ENCODE peak calls at places on chromosome 6, in five cellular contexts. S, N, K, W and Q are unnamed samples.

GRCh38 chr6:53828215-53828614 is 33.4 kb downstream of the LRRC1 start:
- DNase-seq in K (no peak), S (no peak), W (no peak), N (no peak), Q (no peak)

GRCh38 chr6:17059022-17059421 is 42.8 kb upstream of the STMND1 start:
- DNase-seq in N (no peak), K (no peak), W (no peak), S (no peak), Q (no peak)

GRCh38 chr6:136365781-136366354 is 76.2 kb upstream of the BCLAF1 start:
- DNase-seq in N (peak; percentile 60), K (peak; percentile 94), W (no peak), S (no peak), Q (no peak)

GRCh38 chr6:140766999-140767398 is 1365.7 kb upstream of the GJE1 start:
- DNase-seq in W (no peak), S (no peak), K (no peak), N (no peak), Q (no peak)

GRCh38 chr6:39758905-39759605 is 33.1 kb upstream of the DAAM2 start:
- DNase-seq in N (no peak), W (no peak), S (no peak), K (no peak), Q (no peak)

GRCh38 chr6:134477991-134478635 is 160.2 kb upstream of the SGK1 start:
- DNase-seq in W (no peak), K (no peak), S (no peak), N (no peak), Q (no peak)

GRCh38 chr6:9516207-9516606 is 898.7 kb downstream of the TFAP2A start:
- DNase-seq in S (peak; percentile 7), K (no peak), N (no peak), W (no peak), Q (no peak)

GRCh38 chr6:26660096-26660425 is 515 bp upstream of the ZNF322 start:
- DNase-seq in N (no peak), S (no peak), K (no peak), W (peak; percentile 92), Q (no peak)

GRCh38 chr6:149028767-149029405 is 282.1 kb downstream of the UST start:
- DNase-seq in K (peak; percentile 68), N (no peak), S (peak; percentile 67), W (peak; percentile 78), Q (no peak)

GRCh38 chr6:135850882-135851281 is 619 bp upstream of the PDE7B start:
- DNase-seq in S (no peak), N (no peak), K (no peak), W (no peak), Q (no peak)

GRCh38 chr6:45830441-45831139 is 185.1 kb downstream of the CLIC5 start:
- DNase-seq in N (no peak), W (no peak), K (peak; percentile 44), S (no peak), Q (no peak)

GRCh38 chr6:41367700-41368099 is 32.3 kb downstream of the NCR2 start:
- DNase-seq in S (peak; percentile 80), K (peak; percentile 39), W (no peak), N (peak; percentile 28), Q (peak; percentile 89)

GRCh38 chr6:26233608-26234420 is 131.2 kb upstream of the BTN3A2 start:
- DNase-seq in N (no peak), K (peak; percentile 49), W (no peak), S (no peak), Q (no peak)

GRCh38 chr6:42714098-42714761 is 8.2 kb downstream of the PRPH2 start:
- DNase-seq in K (no peak), S (no peak), W (no peak), N (no peak), Q (no peak)

GRCh38 chr6:45864651-45865050 is 151.0 kb downstream of the CLIC5 start:
- DNase-seq in W (peak; percentile 31), K (no peak), N (no peak), S (no peak), Q (no peak)

GRCh38 chr6:43946641-43947363 is 176.8 kb downstream of the VEGFA start:
- DNase-seq in K (no peak), N (no peak), S (no peak), W (no peak), Q (no peak)

GRCh38 chr6:134351615-134352474 is 33.9 kb upstream of the SGK1 start:
- DNase-seq in S (peak; percentile 11), N (no peak), W (no peak), K (no peak), Q (no peak)

GRCh38 chr6:27188885-27189418 is 58.5 kb upstream of the PRSS16 start:
- DNase-seq in S (peak; percentile 64), W (no peak), N (peak; percentile 23), K (peak; percentile 68), Q (no peak)

GRCh38 chr6:106628658-106629102 is 618 bp downstream of the RTN4IP1 start:
- DNase-seq in S (no peak), K (peak; percentile 14), N (no peak), W (no peak), Q (no peak)

GRCh38 chr6:129929433-129929832 is 68.3 kb upstream of the TMEM244 start:
- DNase-seq in S (no peak), W (no peak), N (no peak), K (no peak), Q (no peak)

GRCh38 chr6:30557683-30557981 is 537 bp downstream of the PRR3 start:
- DNase-seq in S (no peak), N (no peak), W (no peak), K (peak; percentile 82), Q (no peak)

GRCh38 chr6:168089186-168090063 is 10.4 kb upstream of the FRMD1 start:
- DNase-seq in W (no peak), K (no peak), N (no peak), S (no peak), Q (no peak)

GRCh38 chr6:89339565-89339964 is 13.0 kb downstream of the UBE2J1 start:
- DNase-seq in W (no peak), N (no peak), K (no peak), S (no peak), Q (no peak)

GRCh38 chr6:33925210-33925609 is 121.4 kb upstream of the MLN start:
- DNase-seq in N (no peak), S (no peak), W (no peak), K (no peak), Q (no peak)

GRCh38 chr6:158785036-158785435 is 34.1 kb downstream of the EZR start:
- DNase-seq in K (no peak), N (no peak), S (no peak), W (no peak), Q (no peak)

GRCh38 chr6:106163966-106164877 is 78.1 kb downstream of the PRDM1 start:
- DNase-seq in N (no peak), W (peak; percentile 89), S (no peak), K (peak; percentile 83), Q (no peak)

GRCh38 chr6:155400022-155400965 is 55.3 kb downstream of the NOX3 start:
- DNase-seq in S (no peak), W (no peak), N (no peak), K (no peak), Q (no peak)

GRCh38 chr6:88166901-88167624 is 916 bp upstream of the CNR1 start:
- DNase-seq in K (no peak), N (no peak), W (no peak), S (peak; percentile 40), Q (no peak)

GRCh38 chr6:13146429-13146828 is 181.9 kb downstream of the TBC1D7 start:
- DNase-seq in S (no peak), N (no peak), K (no peak), W (peak; percentile 29), Q (no peak)

GRCh38 chr6:69617163-69617562 is 179.6 kb downstream of the LMBRD1 start:
- DNase-seq in K (no peak), W (no peak), S (no peak), N (no peak), Q (no peak)

GRCh38 chr6:69624944-69625343 is 171.9 kb downstream of the LMBRD1 start:
- DNase-seq in S (no peak), K (no peak), W (no peak), N (no peak), Q (no peak)

GRCh38 chr6:69622230-69622629 is 174.6 kb downstream of the LMBRD1 start:
- DNase-seq in S (no peak), W (no peak), K (no peak), N (no peak), Q (no peak)

GRCh38 chr6:69627625-69628024 is 169.2 kb downstream of the LMBRD1 start:
- DNase-seq in S (no peak), K (no peak), N (no peak), W (no peak), Q (no peak)

DNA sequence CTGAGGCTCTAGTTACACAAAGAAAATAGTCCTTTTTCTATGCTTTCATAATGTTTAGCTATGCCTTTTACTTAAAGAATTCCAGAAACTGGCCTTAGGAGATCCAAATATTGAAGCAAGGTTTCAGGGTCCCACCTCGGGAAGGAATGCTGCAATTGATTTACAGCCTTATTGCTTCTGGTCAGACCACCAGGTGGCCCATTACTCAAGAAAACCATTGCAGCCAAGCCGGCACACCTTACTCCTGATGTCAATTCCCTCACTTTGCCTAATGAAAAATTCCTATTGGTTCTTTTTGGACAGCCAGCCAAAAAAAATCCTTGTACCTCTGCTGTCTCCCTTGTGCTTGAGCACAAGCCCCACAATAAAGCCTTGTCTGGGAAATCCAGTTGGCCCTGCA is 173.9 kb downstream of the LMBRD1 start:
- DNase-seq in K (no peak), S (peak; percentile 4), N (no peak), W (no peak), Q (no peak)
- TF ChIP-seq CTCF in K (no peak), S (no peak), N (no peak), W (no peak), Q (no peak)

DNA sequence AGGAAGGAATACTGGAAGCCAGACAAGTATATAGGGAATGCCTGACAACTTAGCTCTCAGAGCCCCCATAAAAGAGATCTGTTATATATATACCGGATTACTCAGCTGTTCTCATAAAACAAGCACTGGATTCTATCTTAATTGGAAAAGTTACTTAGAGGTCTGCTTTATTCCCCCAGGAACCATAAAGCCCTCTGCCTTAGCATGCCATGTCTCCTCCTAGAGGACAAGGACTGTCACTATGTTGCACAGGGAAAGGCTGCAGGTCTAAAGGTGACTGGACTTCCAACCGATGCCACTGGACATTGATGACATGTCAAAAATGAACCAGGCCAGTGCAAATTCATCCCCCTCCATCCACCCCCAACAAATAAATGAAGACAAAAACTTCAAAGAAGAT is 6.4 kb downstream of the EXOC2 start:
- DNase-seq in K (no peak), N (no peak), W (no peak), S (no peak), Q (no peak)
- TF ChIP-seq CTCF in K (no peak), N (peak; percentile 39), W (no peak), S (peak; percentile 24), Q (peak; percentile 46)

GRCh38 chr6:82712826-82713225 is 349.2 kb downstream of the TPBG start:
- DNase-seq in S (no peak), K (no peak), W (no peak), N (no peak), Q (no peak)
- TF ChIP-seq CTCF in S (no peak), K (no peak), W (peak; percentile 15), N (peak; percentile 42), Q (peak; percentile 46)

GRCh38 chr6:90605749-90606344 is 19.0 kb upstream of the MAP3K7 start:
- DNase-seq in N (no peak), K (no peak), S (no peak), W (no peak), Q (no peak)

GRCh38 chr6:90610291-90610670 is 23.4 kb upstream of the MAP3K7 start:
- DNase-seq in S (peak; percentile 24), K (no peak), W (no peak), N (no peak), Q (no peak)

GRCh38 chr6:90611996-90612690 is 25.3 kb upstream of the MAP3K7 start:
- DNase-seq in S (peak; percentile 7), W (no peak), N (no peak), K (no peak), Q (no peak)

GRCh38 chr6:90611543-90611864 is 24.6 kb upstream of the MAP3K7 start:
- DNase-seq in S (no peak), N (no peak), K (no peak), W (no peak), Q (no peak)

GRCh38 chr6:90610671-90611542 is 24.0 kb upstream of the MAP3K7 start:
- DNase-seq in W (no peak), S (peak; percentile 69), K (peak; percentile 15), N (peak; percentile 45), Q (no peak)
- TF ChIP-seq CTCF in W (no peak), S (no peak), K (no peak), N (no peak), Q (no peak)